ENCODE peak calls at places on chromosomes 16 and 17, in nine cellular contexts. M is dorsolateral prefrontal cortex; E is endothelial cell of umbilical vein; I is T1000; S is Karpas-422; O is effector memory CD8-positive, alpha-beta T cell; R is heart right ventricle; D is GM13976; T is activated CD4-positive, alpha-beta T cell treated with anti-CD3 and anti-CD28 coated beads for 36 hours. K is an unnamed sample.

GRCh38 chr17:3557768-3558583 is at the start of gene TRPV3:
- DNase-seq in E (no peak), I (no peak), T (peak), M (peak), D (peak), R (no peak), S (peak), O (peak), K (peak)

GRCh38 chr17:77619851-77620250 is 338.7 kb upstream of the TNRC6C start:
- DNase-seq in E (no peak), S (no peak), T (no peak), M (no peak), R (no peak), O (no peak), I (no peak), D (no peak), K (no peak)

GRCh38 chr16:57804111-57804837 is 2.0 kb upstream of the KIFC3 start:
- DNase-seq in S (no peak), O (no peak), I (no peak), T (no peak), E (no peak), M (no peak), D (no peak), R (no peak), K (no peak)

GRCh38 chr17:83180996-83181481 is 101.6 kb downstream of the METRNL start:
- DNase-seq in I (no peak), M (no peak), T (no peak), R (no peak), O (no peak), E (no peak), D (no peak), S (peak), K (peak)

GRCh38 chr16:57810197-57811024 is 8.1 kb upstream of the KIFC3 start:
- DNase-seq in S (no peak), I (peak), O (peak), T (peak), M (no peak), D (peak), R (peak), E (peak), K (peak)

GRCh38 chr16:84156342-84156784 is 11.3 kb downstream of the DNAAF1 start:
- DNase-seq in D (no peak), E (no peak), S (no peak), R (no peak), T (no peak), I (no peak), O (no peak), M (no peak), K (no peak)

GRCh38 chr17:81436294-81436849 is 41.1 kb downstream of the BAHCC1 start:
- DNase-seq in D (no peak), O (no peak), M (no peak), S (no peak), T (no peak), E (no peak), R (peak), I (no peak), K (no peak)

GRCh38 chr16:69930117-69930776 is 20.9 kb upstream of the CLEC18A start:
- DNase-seq in R (peak), S (peak), T (peak), I (peak), M (no peak), D (peak), O (peak), E (peak), K (peak)

GRCh38 chr17:78110363-78111011 is 18.1 kb downstream of the TMC6 start:
- DNase-seq in D (no peak), R (no peak), M (no peak), I (no peak), E (no peak), O (no peak), S (no peak), T (no peak), K (no peak)

GRCh38 chr16:5323284-5323683 is 225.7 kb upstream of the EEF2KMT start:
- DNase-seq in T (no peak), E (no peak), D (no peak), O (no peak), M (no peak), S (no peak), I (no peak), R (no peak), K (no peak)

GRCh38 chr17:31310260-31310659 is 3.6 kb downstream of the EVI2B start:
- DNase-seq in D (no peak), M (no peak), S (peak), R (no peak), I (no peak), T (peak), E (no peak), O (no peak), K (peak)

GRCh38 chr17:64679710-64680216 is 17.7 kb upstream of the SMURF2 start:
- DNase-seq in I (peak), S (no peak), O (no peak), T (no peak), R (no peak), M (no peak), D (no peak), E (peak), K (no peak)

GRCh38 chr17:10612957-10613744 is 44.0 kb downstream of the MYH3 start:
- DNase-seq in D (no peak), E (no peak), T (no peak), I (no peak), O (no peak), M (no peak), S (no peak), R (no peak), K (no peak)

GRCh38 chr17:17356149-17356930 is 53.2 kb downstream of the NT5M start:
- DNase-seq in M (peak), T (peak), I (peak), E (peak), D (peak), R (peak), S (peak), O (peak), K (peak)

GRCh38 chr17:49708515-49709161 is 874 bp upstream of the SLC35B1 start:
- DNase-seq in T (no peak), I (no peak), E (no peak), O (no peak), S (no peak), M (no peak), R (no peak), D (no peak), K (no peak)

GRCh38 chr16:19549688-19550087 is 5.8 kb upstream of the VPS35L start:
- DNase-seq in S (no peak), I (no peak), T (no peak), R (no peak), D (no peak), M (no peak), O (no peak), E (no peak), K (no peak)

GRCh38 chr16:81621496-81621895 is 157.6 kb upstream of the PLCG2 start:
- DNase-seq in E (no peak), I (no peak), D (no peak), S (no peak), O (no peak), R (no peak), M (no peak), T (no peak), K (no peak)

GRCh38 chr16:23310217-23310616 is 8.1 kb downstream of the SCNN1B start:
- DNase-seq in E (no peak), S (no peak), I (no peak), D (no peak), O (no peak), M (no peak), R (no peak), T (no peak), K (no peak)

GRCh38 chr17:36760425-36760824 is 159.0 kb downstream of the MRM1 start:
- DNase-seq in E (no peak), O (no peak), R (no peak), I (no peak), M (no peak), D (no peak), S (no peak), T (no peak), K (no peak)

GRCh38 chr16:87955302-87956168 is 4.3 kb downstream of the BANP start:
- DNase-seq in I (no peak), S (no peak), D (no peak), O (no peak), R (no peak), M (no peak), T (peak), E (no peak), K (no peak)

GRCh38 chr17:72646176-72646575 is 446.3 kb downstream of the SLC39A11 start:
- DNase-seq in E (no peak), O (no peak), S (no peak), R (no peak), D (no peak), I (no peak), T (no peak), M (no peak), K (no peak)

GRCh38 chr16:59886021-59886420 is 1151.9 kb upstream of the GOT2 start:
- DNase-seq in D (no peak), E (peak), I (peak), T (no peak), M (no peak), S (no peak), R (no peak), O (no peak), K (no peak)

GRCh38 chr17:720706-721539 is 6.3 kb upstream of the VPS53 start:
- DNase-seq in M (no peak), D (no peak), E (no peak), O (no peak), R (no peak), T (no peak), I (no peak), S (no peak), K (no peak)

GRCh38 chr16:66609139-66609510 is 4.6 kb downstream of the CMTM3 start:
- DNase-seq in R (no peak), O (no peak), M (no peak), S (no peak), D (no peak), T (no peak), I (no peak), E (no peak), K (no peak)

GRCh38 chr17:50270430-50271172 is 3.7 kb upstream of the TMEM92 start:
- DNase-seq in S (no peak), O (no peak), M (peak), R (peak), E (no peak), D (peak), I (no peak), T (no peak), K (no peak)

GRCh38 chr16:22232277-22233049 is 26.4 kb downstream of the EEF2K start:
- DNase-seq in R (no peak), E (peak), I (no peak), D (no peak), T (peak), O (no peak), S (no peak), M (no peak), K (no peak)

GRCh38 chr17:49378311-49378710 is 16.3 kb upstream of the ZNF652 start:
- DNase-seq in O (no peak), T (no peak), R (no peak), I (no peak), D (no peak), M (no peak), E (no peak), S (no peak), K (no peak)